ENCODE peak calls at places on chromosomes 2 and 18, in ten cellular contexts. N is A549, C is sigmoid colon, I is colonic mucosa, T is uterus, W is stomach, Z is tibial artery, S is body of pancreas, X is transverse colon, O is heart left ventricle. P is an unnamed sample. For H3K9me3 and H3K4me1, the result is how much of the 10 kb centered on the place peaks cover.

GRCh38 chr18:50737127-50737526 is 82.7 kb downstream of the MRO start:
- DNase-seq in N (no peak), C (no peak), I (no peak), T (no peak), W (no peak), Z (no peak), S (no peak), X (no peak), O (no peak), P (no peak)

GRCh38 chr18:52228158-52228557 is 111.8 kb upstream of the DCC start:
- DNase-seq in N (no peak), C (no peak), I (no peak), T (no peak), W (no peak), Z (no peak), S (no peak), X (no peak), O (no peak), P (no peak)

GRCh38 chr2:85886585-85886984 is 2.2 kb downstream of the ST3GAL5 start:
- DNase-seq in N (peak), C (peak), I (peak), T (peak), W (no peak), Z (peak), S (peak), X (peak), O (no peak), P (no peak)

GRCh38 chr2:136238214-136238551 is 120.2 kb upstream of the CXCR4 start:
- DNase-seq in N (no peak), C (no peak), I (no peak), T (no peak), W (no peak), Z (no peak), S (no peak), X (no peak), O (no peak), P (no peak)

GRCh38 chr2:53519925-53520629 is 247.5 kb upstream of the CHAC2 start:
- DNase-seq in N (no peak), C (no peak), I (no peak), T (no peak), W (no peak), Z (no peak), S (peak), X (no peak), O (no peak), P (no peak)

GRCh38 chr2:227325824-227326195 is 759 bp downstream of the MFF start:
- DNase-seq in N (peak), C (peak), I (peak), T (no peak), W (peak), Z (no peak), S (peak), X (peak), O (peak), P (no peak)

GRCh38 chr2:58569460-58570185 is 328.5 kb upstream of the FANCL start:
- DNase-seq in N (no peak), C (no peak), I (no peak), T (no peak), W (no peak), Z (no peak), S (no peak), X (no peak), O (no peak), P (no peak)

GRCh38 chr18:56501896-56502295 is 136.5 kb downstream of the TXNL1 start:
- DNase-seq in N (no peak), C (no peak), I (no peak), T (no peak), W (no peak), Z (no peak), S (peak), X (no peak), O (no peak), P (no peak)

GRCh38 chr2:218162817-218163216 is 3.9 kb downstream of the CXCR1 start:
- DNase-seq in N (no peak), C (no peak), I (no peak), T (no peak), W (no peak), Z (no peak), S (no peak), X (no peak), O (no peak), P (no peak)

GRCh38 chr2:205752421-205752820 is 70.1 kb downstream of the NRP2 start:
- DNase-seq in N (no peak), C (no peak), I (no peak), T (no peak), W (no peak), Z (no peak), S (no peak), X (no peak), O (no peak), P (no peak)

GRCh38 chr2:161946489-161947107 is 127.4 kb downstream of the DPP4 start:
- DNase-seq in N (peak), C (no peak), I (peak), T (no peak), W (no peak), Z (no peak), S (no peak), X (no peak), O (no peak), P (no peak)

GRCh38 chr2:226526731-226527130 is 272.9 kb downstream of the IRS1 start:
- DNase-seq in N (no peak), C (no peak), I (no peak), T (no peak), W (no peak), Z (no peak), S (no peak), X (no peak), O (no peak), P (no peak)

GRCh38 chr18:67132919-67133318 is 383.6 kb downstream of the DSEL start:
- DNase-seq in N (no peak), C (no peak), I (no peak), T (no peak), W (no peak), Z (no peak), S (no peak), X (no peak), O (no peak), P (no peak)

GRCh38 chr18:42141439-42141838 is 186.4 kb downstream of the PIK3C3 start:
- DNase-seq in N (peak), C (no peak), I (no peak), T (no peak), W (no peak), Z (no peak), S (no peak), X (no peak), O (no peak), P (no peak)

GRCh38 chr2:37316181-37316580 is 8.5 kb downstream of the PRKD3 start:
- DNase-seq in N (no peak), C (no peak), I (no peak), T (no peak), W (no peak), Z (no peak), S (no peak), X (no peak), O (no peak), P (no peak)

GRCh38 chr2:148519013-148519412 is 125.5 kb upstream of the EPC2 start:
- DNase-seq in N (no peak), C (no peak), I (no peak), T (no peak), W (no peak), Z (no peak), S (no peak), X (no peak), O (no peak), P (no peak)

GRCh38 chr2:216807861-216808272 is 52.0 kb downstream of the TNP1 start:
- DNase-seq in N (no peak), C (no peak), I (no peak), T (no peak), W (peak), Z (no peak), S (no peak), X (no peak), O (no peak), P (no peak)

GRCh38 chr2:30239308-30240161 is 8.2 kb downstream of the LBH start:
- DNase-seq in N (peak), C (peak), I (peak), T (peak), W (peak), Z (peak), S (peak), X (peak), O (peak), P (no peak)

GRCh38 chr2:46826898-46827245 is 88.7 kb downstream of the MCFD2 start:
- DNase-seq in N (no peak), C (no peak), I (no peak), T (no peak), W (no peak), Z (no peak), S (no peak), X (no peak), O (no peak), P (no peak)

GRCh38 chr2:234978466-234979203 is 26.8 kb downstream of the SH3BP4 start:
- DNase-seq in N (no peak), C (no peak), I (peak), T (no peak), W (peak), Z (no peak), S (peak), X (peak), O (no peak), P (peak)

GRCh38 chr2:220586980-220587549 is 959.6 kb downstream of the SLC4A3 start:
- DNase-seq in N (no peak), C (no peak), I (no peak), T (no peak), W (no peak), Z (no peak), S (no peak), X (no peak), O (no peak), P (no peak)

GRCh38 chr2:135999899-136000298 is 14.5 kb upstream of the DARS1 start:
- DNase-seq in N (no peak), C (no peak), I (no peak), T (no peak), W (no peak), Z (no peak), S (no peak), X (no peak), O (no peak), P (no peak)

GRCh38 chr2:188079176-188079575 is 212.5 kb upstream of the GULP1 start:
- DNase-seq in N (no peak), C (no peak), I (no peak), T (no peak), W (no peak), Z (no peak), S (no peak), X (no peak), O (no peak), P (no peak)

GRCh38 chr2:158467248-158467647 is 10.5 kb downstream of the PKP4 start:
- DNase-seq in N (no peak), C (no peak), I (no peak), T (no peak), W (no peak), Z (no peak), S (no peak), X (no peak), O (no peak), P (no peak)

GRCh38 chr2:54560146-54560881 is 104.2 kb downstream of the SPTBN1 start:
- DNase-seq in N (peak), C (peak), I (peak), T (peak), W (no peak), Z (peak), S (peak), X (peak), O (peak), P (no peak)

GRCh38 chr18:48674758-48675157 is 135.9 kb downstream of the CTIF start:
- DNase-seq in N (no peak), C (peak), I (no peak), T (no peak), W (no peak), Z (no peak), S (no peak), X (no peak), O (no peak), P (no peak)

GRCh38 chr18:55893948-55894347 is 306.0 kb upstream of the TCF4 start:
- DNase-seq in N (no peak), C (no peak), I (no peak), T (no peak), W (no peak), Z (no peak), S (no peak), X (no peak), O (no peak), P (no peak)

GRCh38 chr18:39149211-39149806 is 1583.7 kb upstream of the CELF4 start:
- DNase-seq in N (no peak), C (no peak), I (no peak), T (no peak), W (no peak), Z (no peak), S (no peak), X (no peak), O (no peak), P (no peak)
- H3K9me3 ChIP-seq in N (under half), C (under half), I (under half), T (under half), W (under half), Z (under half), S (under half), X (under half), O (under half), P (under half)

GRCh38 chr18:73841661-73842060 is 306.0 kb downstream of the FBXO15 start:
- DNase-seq in N (no peak), C (no peak), I (no peak), T (no peak), W (no peak), Z (no peak), S (no peak), X (no peak), O (no peak), P (no peak)
- TF ChIP-seq CTCF in N (peak), C (no peak), I (no peak), T (no peak), W (no peak), Z (no peak), S (no peak), X (no peak), O (no peak), P (no peak)

GRCh38 chr18:77071711-77072292 is 60.8 kb downstream of the MBP start:
- DNase-seq in N (peak), C (no peak), I (no peak), T (no peak), W (peak), Z (no peak), S (peak), X (no peak), O (no peak), P (no peak)

GRCh38 chr18:77073336-77074093 is 59.1 kb downstream of the MBP start:
- DNase-seq in N (no peak), C (no peak), I (no peak), T (no peak), W (no peak), Z (no peak), S (no peak), X (no peak), O (no peak), P (no peak)

GRCh38 chr18:77071061-77071460 is 61.5 kb downstream of the MBP start:
- DNase-seq in N (no peak), C (no peak), I (no peak), T (no peak), W (no peak), Z (no peak), S (no peak), X (no peak), O (no peak), P (no peak)

GRCh38 chr18:77074431-77074830 is 58.2 kb downstream of the MBP start:
- DNase-seq in N (no peak), C (no peak), I (no peak), T (no peak), W (no peak), Z (no peak), S (no peak), X (no peak), O (no peak), P (no peak)

GRCh38 chr18:77072566-77072965 is 60.0 kb downstream of the MBP start:
- DNase-seq in N (no peak), C (no peak), I (no peak), T (no peak), W (no peak), Z (no peak), S (no peak), X (no peak), O (no peak), P (no peak)
- H3K4me1 ChIP-seq in N (half or more), C (under half), I (under half), T (under half), W (half or more), Z (under half), S (under half), X (under half), O (under half), P (under half)

GRCh38 chr2:39362595-39362994 is 74.5 kb downstream of the MAP4K3 start:
- DNase-seq in N (no peak), C (no peak), I (no peak), T (no peak), W (no peak), Z (no peak), S (no peak), X (no peak), O (no peak), P (no peak)
- H3K9me3 ChIP-seq in N (half or more), C (under half), I (under half), T (under half), W (under half), Z (under half), S (under half), X (under half), O (under half), P (under half)

DNA sequence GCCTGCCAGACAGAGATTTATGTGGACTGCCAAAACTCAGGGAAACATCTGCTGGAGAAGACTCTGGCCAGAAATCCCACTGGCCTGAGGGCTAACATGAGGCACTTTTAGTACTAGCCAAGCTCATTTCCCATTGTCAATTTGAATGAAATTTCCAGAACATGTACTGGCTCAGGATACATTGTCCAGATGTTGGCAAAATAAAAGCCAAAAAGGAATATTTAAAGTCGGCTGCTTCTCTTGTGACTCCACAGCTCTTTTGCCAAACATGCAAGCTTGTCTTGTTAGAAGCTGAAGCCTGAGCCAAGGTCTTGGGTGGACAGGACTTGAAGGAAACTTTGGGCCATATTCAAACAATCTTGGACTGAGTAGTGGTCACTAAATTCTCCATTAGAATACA is 215.5 kb downstream of the NCKAP5 start:
- DNase-seq in N (no peak), C (peak), I (no peak), T (peak), W (no peak), Z (no peak), S (no peak), X (no peak), O (no peak), P (no peak)
- TF ChIP-seq CTCF in N (no peak), C (no peak), I (no peak), T (no peak), W (no peak), Z (no peak), S (no peak), X (no peak), O (no peak), P (no peak)

GRCh38 chr18:32389868-32390267 is 80.8 kb downstream of the GAREM1 start:
- DNase-seq in N (no peak), C (no peak), I (peak), T (no peak), W (peak), Z (no peak), S (peak), X (no peak), O (peak), P (no peak)
- H3K4me1 ChIP-seq in N (under half), C (under half), I (under half), T (under half), W (under half), Z (under half), S (half or more), X (under half), O (under half), P (under half)

DNA sequence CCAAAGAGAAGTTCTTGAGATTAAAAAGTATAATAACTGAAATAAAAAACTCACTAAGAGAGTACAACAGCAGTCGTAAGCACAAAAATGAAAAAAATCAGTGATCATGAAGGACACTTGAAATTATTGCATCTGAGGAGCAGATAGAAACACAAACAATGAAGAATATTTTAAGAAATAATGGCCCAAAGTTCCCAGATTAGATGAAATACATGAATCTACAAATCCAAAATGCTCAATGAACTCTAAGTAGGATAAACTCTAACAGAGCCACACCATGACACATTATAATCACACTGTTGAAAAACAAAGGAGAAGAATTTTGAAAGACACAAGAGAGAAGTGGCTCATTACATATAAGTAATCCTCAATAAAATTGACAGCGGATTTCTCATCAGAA is 31.9 kb upstream of the EMILIN2 start:
- DNase-seq in N (no peak), C (no peak), I (no peak), T (no peak), W (no peak), Z (no peak), S (no peak), X (no peak), O (no peak), P (no peak)
- H3K9me3 ChIP-seq in N (under half), C (under half), I (under half), T (under half), W (half or more), Z (under half), S (under half), X (under half), O (under half), P (under half)

DNA sequence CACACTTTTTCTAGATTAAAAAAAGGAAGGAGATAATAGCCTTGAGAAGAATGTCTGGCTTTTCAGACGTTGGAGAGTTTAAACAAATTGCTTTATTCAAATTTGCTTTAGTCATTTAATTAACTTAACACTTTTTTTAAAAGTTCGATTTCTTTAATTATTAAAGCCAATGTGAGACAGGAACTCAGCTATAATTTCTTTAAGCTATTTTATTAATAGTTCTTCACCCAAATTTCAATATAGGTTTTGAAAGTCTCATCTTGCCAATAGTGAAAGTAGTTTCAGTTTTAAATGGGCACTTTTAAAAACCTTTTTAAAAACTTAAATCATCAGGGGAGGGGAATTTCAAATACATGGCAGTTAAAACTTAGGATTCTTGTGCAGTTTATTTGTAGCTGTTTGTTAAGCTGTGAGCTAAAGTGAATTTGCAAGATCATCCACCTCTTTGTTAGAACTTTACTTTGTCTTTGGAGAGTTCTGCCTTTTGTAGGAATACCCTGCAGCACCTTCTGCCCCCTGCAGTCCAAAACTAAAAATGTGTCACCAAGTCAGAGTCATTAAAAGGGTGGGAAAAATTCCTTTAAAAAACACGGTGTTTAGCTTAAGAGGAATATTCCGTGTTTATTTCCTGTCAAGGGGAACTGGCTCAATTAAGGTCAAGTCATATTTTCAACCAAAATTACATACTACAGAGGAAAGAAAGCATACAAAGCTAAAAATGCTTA is 4.6 kb downstream of the TGIF1 start:
- DNase-seq in N (peak), C (no peak), I (peak), T (no peak), W (no peak), Z (no peak), S (peak), X (peak), O (no peak), P (no peak)
- TF ChIP-seq CTCF in N (peak), C (peak), I (peak), T (peak), W (peak), Z (peak), S (peak), X (peak), O (peak), P (peak)